ENCODE peak calls at places on chromosomes 7 and 10, in five cellular contexts. G, R, Y, N and E are unnamed samples.
A peak's percentile ranks its signal among the peaks of the same experiment; 100 is the strongest.

GRCh38 chr10:22683995-22684305 is 30.4 kb downstream of the PIP4K2A start:
- DNase-seq in G (no peak), R (no peak), Y (no peak), N (no peak), E (no peak)

GRCh38 chr10:19922236-19922963 is 106.2 kb downstream of the PLXDC2 start:
- DNase-seq in G (peak; percentile 71), R (peak; percentile 94), Y (peak; percentile 32), N (peak; percentile 50), E (no peak)

GRCh38 chr10:5666324-5667220 is at the start of gene ASB13:
- DNase-seq in G (peak; percentile 20), R (peak; percentile 18), Y (no peak), N (no peak), E (no peak)

GRCh38 chr10:72756674-72757385 is 64.9 kb downstream of the MCU start:
- DNase-seq in G (peak; percentile 50), R (peak; percentile 61), Y (no peak), N (no peak), E (no peak)

GRCh38 chr10:69994262-69994661 is 58.4 kb upstream of the MACROH2A2 start:
- DNase-seq in G (peak; percentile 59), R (peak; percentile 18), Y (no peak), N (no peak), E (no peak)

GRCh38 chr10:58360412-58361004 is 24.7 kb upstream of the TFAM start:
- DNase-seq in G (no peak), R (no peak), Y (no peak), N (no peak), E (no peak)

GRCh38 chr7:134782121-134782623 is 2.7 kb downstream of the CALD1 start:
- DNase-seq in G (peak; percentile 53), R (peak; percentile 60), Y (no peak), N (no peak), E (no peak)

GRCh38 chr10:4131407-4132215 is 346.6 kb upstream of the KLF6 start:
- DNase-seq in G (peak; percentile 93), R (peak; percentile 96), Y (peak; percentile 65), N (peak; percentile 93), E (no peak)

GRCh38 chr10:47363781-47364180 is 15.6 kb downstream of the RBP3 start:
- DNase-seq in G (no peak), R (no peak), Y (no peak), N (no peak), E (no peak)

GRCh38 chr7:69108041-69108440 is 490.2 kb upstream of the AUTS2 start:
- DNase-seq in G (no peak), R (no peak), Y (no peak), N (no peak), E (no peak)

GRCh38 chr10:126397640-126398382 is 9.5 kb upstream of the ADAM12 start:
- DNase-seq in G (peak; percentile 98), R (peak; percentile 99), Y (peak; percentile 90), N (peak; percentile 88), E (no peak)

GRCh38 chr7:139871276-139871675 is 42.2 kb downstream of the TBXAS1 start:
- DNase-seq in G (peak; percentile 78), R (peak; percentile 23), Y (peak; percentile 60), N (peak; percentile 5), E (no peak)

GRCh38 chr10:49502358-49502757 is 36.6 kb downstream of the ERCC6 start:
- DNase-seq in G (peak; percentile 22), R (peak; percentile 33), Y (no peak), N (no peak), E (no peak)

GRCh38 chr10:31708513-31708912 is 220.1 kb downstream of the ARHGAP12 start:
- DNase-seq in G (no peak), R (no peak), Y (no peak), N (no peak), E (no peak)

GRCh38 chr10:31709028-31709427 is 219.6 kb downstream of the ARHGAP12 start:
- DNase-seq in G (no peak), R (no peak), Y (no peak), N (no peak), E (no peak)

GRCh38 chr10:31706464-31706863 is 222.2 kb downstream of the ARHGAP12 start:
- DNase-seq in G (no peak), R (no peak), Y (no peak), N (no peak), E (no peak)

GRCh38 chr10:31706921-31707571 is 221.6 kb downstream of the ARHGAP12 start:
- DNase-seq in G (no peak), R (no peak), Y (no peak), N (no peak), E (no peak)

GRCh38 chr10:31707578-31708411 is 220.8 kb downstream of the ARHGAP12 start:
- DNase-seq in G (peak; percentile 77), R (peak; percentile 86), Y (peak; percentile 13), N (peak; percentile 65), E (no peak)
- H3K4me3 ChIP-seq in G (no peak overlapping the region), R (no peak overlapping the region), Y (peak overlapping the region; percentile 7), N (no peak overlapping the region), E (no peak overlapping the region)

GRCh38 chr7:9498303-9498702 is 1064.9 kb downstream of the NXPH1 start:
- DNase-seq in G (no peak), R (no peak), Y (no peak), N (no peak), E (no peak)
- TF ChIP-seq CTCF in G (no peak), R (no peak), Y (no peak), N (no peak), E (no peak)

DNA sequence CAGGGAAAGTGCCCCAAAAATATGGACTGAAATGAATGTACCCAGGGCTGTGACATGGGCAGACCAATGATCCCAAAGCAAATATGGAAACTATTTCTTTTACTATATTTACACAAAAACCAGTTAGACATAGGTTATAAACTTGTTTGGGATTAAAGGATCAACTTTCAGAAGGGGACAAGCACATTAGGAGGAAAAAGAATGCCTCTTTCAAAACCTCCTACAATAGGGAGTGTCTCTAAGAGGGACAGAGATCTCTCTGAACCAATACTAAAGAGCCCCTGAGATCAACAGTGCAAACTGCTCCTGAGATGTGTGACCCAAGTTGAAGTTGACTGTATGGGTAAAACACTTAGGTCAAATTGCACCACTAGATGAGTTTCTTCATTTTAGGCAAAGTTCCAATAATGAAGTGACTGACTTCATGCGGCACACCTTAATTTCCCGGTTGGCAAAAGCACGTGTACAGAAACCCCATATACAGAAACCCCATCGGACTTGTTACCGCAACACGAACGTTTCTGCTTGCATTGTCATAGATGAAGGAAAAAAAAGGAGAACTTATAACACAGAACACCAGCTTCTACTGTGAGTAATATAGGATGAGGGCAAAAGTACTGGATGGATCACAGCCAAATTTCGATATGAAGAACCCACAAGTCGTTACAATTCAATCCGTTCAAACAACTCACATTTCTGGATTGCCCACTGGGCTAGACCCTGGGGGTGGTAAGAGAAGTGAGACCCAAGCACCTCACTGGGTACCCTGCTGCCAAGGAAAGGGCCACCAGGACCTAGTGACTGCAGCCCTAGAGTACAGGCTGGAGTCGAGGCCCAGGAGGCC is 4.3 kb downstream of the SVIL start:
- DNase-seq in G (no peak), R (no peak), Y (no peak), N (no peak), E (peak; percentile 17)
- H3K4me3 ChIP-seq in G (no peak overlapping the region), R (no peak overlapping the region), Y (no peak overlapping the region), N (no peak overlapping the region), E (no peak overlapping the region)

DNA sequence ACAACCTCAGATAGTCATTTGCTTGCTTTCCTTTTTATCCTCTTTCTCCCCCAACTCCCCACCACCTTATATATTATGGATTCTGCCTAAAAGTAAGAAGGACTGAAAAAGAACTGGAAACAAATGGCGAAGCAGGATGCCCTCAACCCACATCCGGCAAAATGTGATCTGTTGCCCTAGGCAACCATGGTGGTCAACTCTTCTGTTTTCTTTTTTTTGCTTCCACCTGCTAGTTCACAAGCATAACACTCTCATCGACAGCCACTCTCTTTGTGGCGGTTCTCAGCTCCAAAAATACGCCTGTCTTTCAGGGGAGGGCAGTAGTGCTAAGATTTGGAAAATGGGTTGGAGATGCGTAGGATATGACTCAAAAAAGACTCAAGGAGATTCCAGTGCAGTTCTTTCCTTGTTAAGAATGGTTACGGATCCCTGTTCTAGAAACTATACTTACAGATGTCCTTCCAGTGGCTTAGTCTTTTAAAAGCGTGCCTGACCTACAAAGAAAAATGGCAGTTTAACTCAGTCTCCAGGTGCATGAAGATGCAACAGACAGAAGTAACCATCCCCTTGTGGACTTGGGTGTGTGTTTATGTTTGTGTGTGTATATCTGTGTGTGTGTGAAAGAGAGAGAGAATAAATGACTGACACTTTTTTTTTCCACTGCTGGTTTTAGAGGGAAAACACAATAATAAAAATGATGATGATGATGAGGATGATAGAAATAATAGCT is 10.7 kb downstream of the APBB1IP start:
- DNase-seq in G (no peak), R (no peak), Y (no peak), N (no peak), E (no peak)
- TF ChIP-seq CTCF in G (no peak), R (no peak), Y (no peak), N (no peak), E (no peak)

GRCh38 chr7:23247602-23248335 is 1.2 kb downstream of the GPNMB start:
- DNase-seq in G (no peak), R (no peak), Y (no peak), N (no peak), E (no peak)

GRCh38 chr7:23246540-23246939 is at the start of gene GPNMB:
- DNase-seq in G (peak; percentile 58), R (peak; percentile 52), Y (peak; percentile 15), N (peak; percentile 92), E (no peak)

GRCh38 chr7:23249486-23249885 is 2.9 kb downstream of the GPNMB start:
- DNase-seq in G (no peak), R (no peak), Y (no peak), N (no peak), E (no peak)

GRCh38 chr7:23244335-23244635 is 2.3 kb upstream of the GPNMB start:
- DNase-seq in G (no peak), R (no peak), Y (no peak), N (no peak), E (no peak)

DNA sequence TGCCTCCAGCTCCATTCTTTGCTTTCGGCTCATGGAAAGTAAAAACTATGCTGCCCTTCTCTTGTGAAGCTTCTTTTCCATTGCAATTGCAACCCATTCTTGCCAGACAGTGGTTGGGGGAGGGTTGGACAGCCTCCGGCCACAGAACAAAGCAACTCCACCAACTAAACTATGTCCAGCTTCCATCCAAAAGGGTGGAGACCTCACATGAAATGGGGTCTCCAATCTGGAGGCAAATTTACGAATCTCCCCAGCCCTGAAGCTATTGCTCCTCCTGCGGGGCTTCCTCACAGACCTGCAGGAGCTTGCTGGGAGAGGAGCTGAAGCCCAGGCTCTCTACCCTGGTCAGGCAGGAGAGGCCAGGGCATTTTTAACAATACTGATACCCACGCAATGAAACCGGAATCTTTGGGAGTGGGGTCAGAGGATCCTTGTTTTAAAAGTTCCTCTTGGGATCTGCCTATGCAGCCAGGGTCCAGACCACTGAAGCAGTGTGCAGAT is 576 bp downstream of the GPNMB start:
- DNase-seq in G (no peak), R (no peak), Y (no peak), N (no peak), E (no peak)
- H3K4me3 ChIP-seq in G (no peak overlapping the region), R (peak overlapping the region; percentile 17), Y (no peak overlapping the region), N (peak overlapping the region; percentile 42), E (peak overlapping the region; percentile 70)

GRCh38 chr10:120480848-120481247 is 23.8 kb downstream of the PLPP4 start:
- DNase-seq in G (no peak), R (no peak), Y (no peak), N (no peak), E (no peak)

GRCh38 chr10:120479506-120479905 is 22.5 kb downstream of the PLPP4 start:
- DNase-seq in G (no peak), R (no peak), Y (no peak), N (no peak), E (no peak)

GRCh38 chr10:120478401-120478800 is 21.4 kb downstream of the PLPP4 start:
- DNase-seq in G (no peak), R (no peak), Y (no peak), N (no peak), E (no peak)

GRCh38 chr10:120477723-120478270 is 20.8 kb downstream of the PLPP4 start:
- DNase-seq in G (no peak), R (peak; percentile 42), Y (no peak), N (no peak), E (no peak)

GRCh38 chr10:120480065-120480600 is 23.1 kb downstream of the PLPP4 start:
- DNase-seq in G (no peak), R (no peak), Y (no peak), N (no peak), E (no peak)
- TF ChIP-seq CTCF in G (no peak), R (peak; percentile 40), Y (no peak), N (peak; percentile 46), E (no peak)